ENCODE peak calls at places on chromosomes 2 and 18, in six cellular contexts. One of them, this sample, is unnamed.

GRCh38 chr2:112345030-112346027 is 69.9 kb downstream of the ZC3H6 start:
- DNase-seq in lower lobe of right lung: no peak
- DNase-seq in choroid plexus epithelial cell: no peak
- DNase-seq in DND-41: no peak
- DNase-seq in endothelial cell: no peak
- DNase-seq in brain microvascular endothelial cell: no peak
- DNase-seq in this sample: no peak

GRCh38 chr18:49109565-49110251 is 158.9 kb upstream of the SMAD7 start:
- DNase-seq in lower lobe of right lung: no peak
- DNase-seq in choroid plexus epithelial cell: no peak
- DNase-seq in DND-41: no peak
- DNase-seq in endothelial cell: no peak
- DNase-seq in brain microvascular endothelial cell: no peak
- DNase-seq in this sample: no peak

GRCh38 chr2:199131876-199132275 is 325.9 kb downstream of the SATB2 start:
- DNase-seq in lower lobe of right lung: no peak
- DNase-seq in choroid plexus epithelial cell: no peak
- DNase-seq in DND-41: no peak
- DNase-seq in endothelial cell: no peak
- DNase-seq in brain microvascular endothelial cell: no peak
- DNase-seq in this sample: no peak

GRCh38 chr2:152611458-152612231 is 105.6 kb downstream of the PRPF40A start:
- DNase-seq in lower lobe of right lung: no peak
- DNase-seq in choroid plexus epithelial cell: peak; percentile 93
- DNase-seq in DND-41: no peak
- DNase-seq in endothelial cell: no peak
- DNase-seq in brain microvascular endothelial cell: peak; percentile 63
- DNase-seq in this sample: peak; percentile 82

GRCh38 chr2:75403991-75404428 is 156.7 kb downstream of the EVA1A start:
- DNase-seq in lower lobe of right lung: no peak
- DNase-seq in choroid plexus epithelial cell: peak; percentile 77
- DNase-seq in DND-41: peak; percentile 24
- DNase-seq in endothelial cell: peak; percentile 6
- DNase-seq in brain microvascular endothelial cell: peak; percentile 28
- DNase-seq in this sample: no peak

GRCh38 chr2:37619957-37620295 is 51.5 kb downstream of the CDC42EP3 start:
- DNase-seq in lower lobe of right lung: no peak
- DNase-seq in choroid plexus epithelial cell: no peak
- DNase-seq in DND-41: no peak
- DNase-seq in endothelial cell: no peak
- DNase-seq in brain microvascular endothelial cell: no peak
- DNase-seq in this sample: no peak

GRCh38 chr2:216713691-216714411 is 18.5 kb upstream of the IGFBP5 start:
- DNase-seq in lower lobe of right lung: no peak
- DNase-seq in choroid plexus epithelial cell: peak; percentile 90
- DNase-seq in DND-41: no peak
- DNase-seq in endothelial cell: no peak
- DNase-seq in brain microvascular endothelial cell: peak; percentile 83
- DNase-seq in this sample: no peak

GRCh38 chr2:32745191-32745590 is 117.3 kb downstream of the TTC27 start:
- DNase-seq in lower lobe of right lung: no peak
- DNase-seq in choroid plexus epithelial cell: peak; percentile 27
- DNase-seq in DND-41: no peak
- DNase-seq in endothelial cell: no peak
- DNase-seq in brain microvascular endothelial cell: peak; percentile 43
- DNase-seq in this sample: no peak

GRCh38 chr2:226649871-226650660 is 149.6 kb downstream of the IRS1 start:
- DNase-seq in lower lobe of right lung: peak; percentile 71
- DNase-seq in choroid plexus epithelial cell: peak; percentile 100
- DNase-seq in DND-41: peak; percentile 74
- DNase-seq in endothelial cell: peak; percentile 63
- DNase-seq in brain microvascular endothelial cell: peak; percentile 98
- DNase-seq in this sample: peak; percentile 89

DNA sequence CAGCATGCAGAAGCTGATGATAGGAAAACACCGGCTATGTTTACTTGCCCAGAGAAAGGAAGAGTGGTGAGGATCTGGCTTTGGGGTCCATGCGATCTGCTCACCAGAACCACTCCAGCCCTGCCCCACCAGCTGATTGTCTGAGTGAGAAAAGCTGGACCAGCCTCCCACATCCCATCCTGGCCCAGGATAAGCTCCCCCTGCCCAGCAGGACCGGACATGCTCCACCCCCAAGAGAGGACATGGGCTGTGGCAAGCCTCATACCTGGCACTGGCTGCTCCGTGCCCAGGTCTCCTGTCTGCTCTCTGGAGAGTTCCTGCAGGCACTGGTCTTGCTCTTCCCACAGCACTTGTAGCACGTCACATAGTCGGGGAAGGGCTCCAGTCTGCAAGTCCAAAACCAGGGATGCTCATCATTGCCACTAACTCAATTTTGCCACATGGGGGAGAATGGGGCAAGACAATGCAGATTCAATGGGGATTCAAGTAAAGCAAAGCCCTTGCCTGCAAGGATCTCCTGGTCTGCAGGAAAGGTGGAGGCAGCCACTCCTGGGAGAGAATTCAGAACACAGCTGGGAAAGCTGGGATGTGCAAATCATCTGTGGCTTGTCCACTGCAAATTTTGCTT is 30.0 kb downstream of the SCTR start:
- DNase-seq in lower lobe of right lung: no peak
- DNase-seq in choroid plexus epithelial cell: no peak
- DNase-seq in DND-41: no peak
- DNase-seq in endothelial cell: no peak
- DNase-seq in brain microvascular endothelial cell: no peak
- DNase-seq in this sample: no peak
- TF ChIP-seq CTCF in lower lobe of right lung: no peak
- TF ChIP-seq CTCF in choroid plexus epithelial cell: no peak
- TF ChIP-seq CTCF in DND-41: peak; percentile 4
- TF ChIP-seq CTCF in endothelial cell: no peak
- TF ChIP-seq CTCF in brain microvascular endothelial cell: no peak
- TF ChIP-seq CTCF in this sample: no peak

GRCh38 chr2:120958623-120959366 is 223.1 kb downstream of the GLI2 start:
- DNase-seq in lower lobe of right lung: no peak
- DNase-seq in choroid plexus epithelial cell: no peak
- DNase-seq in DND-41: peak; percentile 11
- DNase-seq in endothelial cell: peak; percentile 68
- DNase-seq in brain microvascular endothelial cell: no peak
- DNase-seq in this sample: no peak
- TF ChIP-seq CTCF in lower lobe of right lung: no peak
- TF ChIP-seq CTCF in choroid plexus epithelial cell: peak; percentile 49
- TF ChIP-seq CTCF in DND-41: peak; percentile 34
- TF ChIP-seq CTCF in endothelial cell: peak; percentile 48
- TF ChIP-seq CTCF in brain microvascular endothelial cell: peak; percentile 69
- TF ChIP-seq CTCF in this sample: peak; percentile 11

GRCh38 chr2:61536086-61536722 is 2.0 kb downstream of the XPO1 start:
- DNase-seq in lower lobe of right lung: no peak
- DNase-seq in choroid plexus epithelial cell: peak; percentile 41
- DNase-seq in DND-41: no peak
- DNase-seq in endothelial cell: no peak
- DNase-seq in brain microvascular endothelial cell: peak; percentile 10
- DNase-seq in this sample: peak; percentile 94

GRCh38 chr2:61537590-61538178 is 472 bp downstream of the XPO1 start:
- DNase-seq in lower lobe of right lung: no peak
- DNase-seq in choroid plexus epithelial cell: no peak
- DNase-seq in DND-41: no peak
- DNase-seq in endothelial cell: no peak
- DNase-seq in brain microvascular endothelial cell: no peak
- DNase-seq in this sample: no peak

GRCh38 chr2:61536723-61537581 is 1.2 kb downstream of the XPO1 start:
- DNase-seq in lower lobe of right lung: peak; percentile 89
- DNase-seq in choroid plexus epithelial cell: peak; percentile 95
- DNase-seq in DND-41: peak; percentile 94
- DNase-seq in endothelial cell: peak; percentile 78
- DNase-seq in brain microvascular endothelial cell: peak; percentile 88
- DNase-seq in this sample: peak; percentile 74

GRCh38 chr2:61538179-61538919 is at the start of gene XPO1:
- DNase-seq in lower lobe of right lung: peak; percentile 100
- DNase-seq in choroid plexus epithelial cell: peak; percentile 100
- DNase-seq in DND-41: peak; percentile 100
- DNase-seq in endothelial cell: peak; percentile 99
- DNase-seq in brain microvascular endothelial cell: peak; percentile 100
- DNase-seq in this sample: peak; percentile 99

GRCh38 chr2:61538920-61539559 is 884 bp upstream of the XPO1 start:
- DNase-seq in lower lobe of right lung: no peak
- DNase-seq in choroid plexus epithelial cell: peak; percentile 64
- DNase-seq in DND-41: peak; percentile 61
- DNase-seq in endothelial cell: peak; percentile 9
- DNase-seq in brain microvascular endothelial cell: no peak
- DNase-seq in this sample: peak; percentile 8
- TF ChIP-seq CTCF in lower lobe of right lung: no peak
- TF ChIP-seq CTCF in choroid plexus epithelial cell: no peak
- TF ChIP-seq CTCF in DND-41: no peak
- TF ChIP-seq CTCF in endothelial cell: no peak
- TF ChIP-seq CTCF in brain microvascular endothelial cell: no peak
- TF ChIP-seq CTCF in this sample: no peak

DNA sequence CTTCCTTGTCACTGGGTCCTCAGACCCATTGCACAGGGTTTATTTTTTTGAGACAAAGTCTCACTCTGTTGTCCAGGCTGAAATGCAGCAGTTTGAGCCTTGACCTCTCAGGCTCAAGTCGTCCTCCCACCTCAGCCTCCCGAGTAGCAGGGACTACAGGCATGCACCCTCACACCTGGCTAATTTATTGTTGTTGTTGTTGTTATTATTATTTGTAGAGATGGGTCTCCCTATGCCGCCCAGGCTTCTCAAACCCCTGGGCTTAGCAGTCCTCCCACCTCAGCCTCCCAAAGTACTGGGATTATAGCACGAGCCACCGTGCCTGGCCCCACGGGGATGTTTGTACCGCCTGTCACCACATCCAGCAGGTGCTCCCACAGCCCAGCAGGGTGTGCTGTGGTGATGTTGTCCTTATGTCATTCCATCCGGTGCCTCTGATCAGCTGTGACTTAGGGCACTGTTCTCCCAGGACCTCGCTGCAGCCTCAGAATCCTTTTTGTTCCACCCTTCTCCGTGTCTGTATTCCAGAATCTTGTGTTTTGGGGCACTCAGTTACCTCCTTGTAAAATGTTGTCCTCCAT is 182.3 kb downstream of the INO80D start:
- DNase-seq in lower lobe of right lung: no peak
- DNase-seq in choroid plexus epithelial cell: peak; percentile 17
- DNase-seq in DND-41: peak; percentile 19
- DNase-seq in endothelial cell: peak; percentile 48
- DNase-seq in brain microvascular endothelial cell: no peak
- DNase-seq in this sample: no peak
- TF ChIP-seq CTCF in lower lobe of right lung: peak; percentile 31
- TF ChIP-seq CTCF in choroid plexus epithelial cell: peak; percentile 44
- TF ChIP-seq CTCF in DND-41: peak; percentile 58
- TF ChIP-seq CTCF in endothelial cell: peak; percentile 49
- TF ChIP-seq CTCF in brain microvascular endothelial cell: peak; percentile 61
- TF ChIP-seq CTCF in this sample: no peak

DNA sequence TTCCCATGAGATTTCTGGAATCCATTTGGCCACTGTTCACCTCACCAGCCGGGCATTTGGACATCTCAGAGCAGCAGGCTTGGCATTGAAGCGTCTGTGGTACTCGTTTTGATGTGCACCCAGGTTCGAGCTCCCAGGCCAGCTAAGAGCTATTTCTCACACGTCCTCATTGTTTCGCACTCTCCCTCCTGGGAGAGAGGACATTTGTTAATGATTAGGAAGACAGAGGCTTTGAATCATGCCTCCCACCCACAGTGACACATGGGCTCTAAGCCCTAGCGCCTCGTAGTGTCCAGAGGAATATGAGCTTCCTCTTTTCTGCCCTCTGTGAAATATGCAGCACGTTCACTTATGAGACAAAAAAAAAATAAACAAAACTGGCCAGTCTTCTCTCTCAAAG is 361.8 kb downstream of the RND3 start:
- DNase-seq in lower lobe of right lung: no peak
- DNase-seq in choroid plexus epithelial cell: peak; percentile 78
- DNase-seq in DND-41: no peak
- DNase-seq in endothelial cell: no peak
- DNase-seq in brain microvascular endothelial cell: peak; percentile 85
- DNase-seq in this sample: no peak
- TF ChIP-seq CTCF in lower lobe of right lung: no peak
- TF ChIP-seq CTCF in choroid plexus epithelial cell: peak; percentile 48
- TF ChIP-seq CTCF in DND-41: no peak
- TF ChIP-seq CTCF in endothelial cell: no peak
- TF ChIP-seq CTCF in brain microvascular endothelial cell: peak; percentile 53
- TF ChIP-seq CTCF in this sample: no peak

GRCh38 chr2:129191530-129191929 is 787.9 kb upstream of the RAB6C start:
- DNase-seq in lower lobe of right lung: no peak
- DNase-seq in choroid plexus epithelial cell: no peak
- DNase-seq in DND-41: no peak
- DNase-seq in endothelial cell: no peak
- DNase-seq in brain microvascular endothelial cell: no peak
- DNase-seq in this sample: no peak

GRCh38 chr2:129192841-129193253 is 786.6 kb upstream of the RAB6C start:
- DNase-seq in lower lobe of right lung: no peak
- DNase-seq in choroid plexus epithelial cell: no peak
- DNase-seq in DND-41: no peak
- DNase-seq in endothelial cell: no peak
- DNase-seq in brain microvascular endothelial cell: no peak
- DNase-seq in this sample: no peak

GRCh38 chr2:129189617-129190016 is 789.8 kb upstream of the RAB6C start:
- DNase-seq in lower lobe of right lung: no peak
- DNase-seq in choroid plexus epithelial cell: no peak
- DNase-seq in DND-41: no peak
- DNase-seq in endothelial cell: no peak
- DNase-seq in brain microvascular endothelial cell: no peak
- DNase-seq in this sample: no peak

GRCh38 chr2:129193961-129194360 is 785.5 kb upstream of the RAB6C start:
- DNase-seq in lower lobe of right lung: no peak
- DNase-seq in choroid plexus epithelial cell: no peak
- DNase-seq in DND-41: no peak
- DNase-seq in endothelial cell: peak; percentile 25
- DNase-seq in brain microvascular endothelial cell: no peak
- DNase-seq in this sample: no peak

GRCh38 chr2:129192117-129192516 is 787.3 kb upstream of the RAB6C start:
- DNase-seq in lower lobe of right lung: no peak
- DNase-seq in choroid plexus epithelial cell: no peak
- DNase-seq in DND-41: peak; percentile 17
- DNase-seq in endothelial cell: no peak
- DNase-seq in brain microvascular endothelial cell: no peak
- DNase-seq in this sample: no peak
- TF ChIP-seq CTCF in lower lobe of right lung: no peak
- TF ChIP-seq CTCF in choroid plexus epithelial cell: no peak
- TF ChIP-seq CTCF in DND-41: peak; percentile 56
- TF ChIP-seq CTCF in endothelial cell: no peak
- TF ChIP-seq CTCF in brain microvascular endothelial cell: no peak
- TF ChIP-seq CTCF in this sample: no peak

DNA sequence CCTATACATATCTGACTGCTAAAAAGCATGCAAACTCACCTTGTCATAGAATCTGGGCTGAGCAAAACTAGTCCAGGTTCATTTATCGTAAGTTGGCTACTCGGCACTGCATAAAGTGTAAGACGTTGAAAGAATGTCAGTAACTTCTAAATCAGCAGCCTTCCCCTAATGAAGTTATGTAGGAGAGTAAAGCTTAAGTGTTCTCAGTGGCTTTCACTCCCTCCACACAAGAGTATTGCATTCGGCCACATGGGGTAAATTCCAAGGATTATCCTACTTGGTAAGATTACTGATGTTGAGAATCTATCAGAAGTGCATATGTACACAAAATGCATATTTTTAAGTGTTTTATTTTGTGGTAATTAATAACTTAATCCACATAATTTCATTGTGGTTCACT is 130.1 kb downstream of the LCLAT1 start:
- DNase-seq in lower lobe of right lung: no peak
- DNase-seq in choroid plexus epithelial cell: no peak
- DNase-seq in DND-41: no peak
- DNase-seq in endothelial cell: no peak
- DNase-seq in brain microvascular endothelial cell: no peak
- DNase-seq in this sample: no peak
- TF ChIP-seq CTCF in lower lobe of right lung: no peak
- TF ChIP-seq CTCF in choroid plexus epithelial cell: no peak
- TF ChIP-seq CTCF in DND-41: no peak
- TF ChIP-seq CTCF in endothelial cell: no peak
- TF ChIP-seq CTCF in brain microvascular endothelial cell: no peak
- TF ChIP-seq CTCF in this sample: no peak

This sample was measured in gastrocnemius medialis.